ENCODE peak calls at places on chromosomes 11 and 22, in seven cellular contexts. E is Peyer's patch, H is GM12865, C is fibroblast of lung, O is HFFc6, S is GM20000, W is endothelial cell. R is an unnamed sample.

GRCh38 chr11:67405196-67405567 is 1.3 kb downstream of the TBC1D10C start:
- DNase-seq in E (no peak), H (no peak), C (no peak), O (no peak), S (peak), W (no peak), R (no peak)

GRCh38 chr11:126132319-126132718 is 69.7 kb upstream of the CDON start:
- DNase-seq in E (no peak), H (no peak), C (no peak), O (peak), S (no peak), W (no peak), R (no peak)

GRCh38 chr11:124865902-124866851 is 945 bp downstream of the ROBO3 start:
- DNase-seq in E (no peak), H (peak), C (peak), O (no peak), S (peak), W (peak), R (no peak)

GRCh38 chr22:49088801-49089791 is 738.6 kb downstream of the BRD1 start:
- DNase-seq in E (no peak), H (no peak), C (no peak), O (no peak), S (no peak), W (no peak), R (no peak)

GRCh38 chr11:94132152-94132558 is 3.5 kb downstream of the PANX1 start:
- DNase-seq in E (no peak), H (no peak), C (peak), O (peak), S (no peak), W (no peak), R (no peak)

GRCh38 chr22:23909258-23909898 is 15.2 kb downstream of the MIF start:
- DNase-seq in E (no peak), H (no peak), C (peak), O (no peak), S (no peak), W (no peak), R (no peak)

GRCh38 chr22:46262449-46263207 is 515 bp downstream of the PKDREJ start:
- DNase-seq in E (peak), H (no peak), C (peak), O (no peak), S (peak), W (peak), R (no peak)

GRCh38 chr22:44519895-44520294 is 21.9 kb upstream of the RTL6 start:
- DNase-seq in E (no peak), H (no peak), C (no peak), O (no peak), S (no peak), W (no peak), R (no peak)

GRCh38 chr11:2521081-2521480 is 76.3 kb downstream of the KCNQ1 start:
- DNase-seq in E (no peak), H (no peak), C (no peak), O (no peak), S (no peak), W (peak), R (no peak)

GRCh38 chr22:46958191-46958590 is 195.7 kb downstream of the TBC1D22A start:
- DNase-seq in E (no peak), H (no peak), C (no peak), O (no peak), S (no peak), W (no peak), R (no peak)

GRCh38 chr11:100512475-100512874 is 174.6 kb upstream of the ARHGAP42 start:
- DNase-seq in E (no peak), H (no peak), C (peak), O (no peak), S (no peak), W (no peak), R (no peak)

GRCh38 chr11:571802-572185 is 4.5 kb upstream of the PHRF1 start:
- DNase-seq in E (no peak), H (no peak), C (no peak), O (no peak), S (no peak), W (no peak), R (no peak)

GRCh38 chr11:22169833-22170232 is 23.1 kb upstream of the ANO5 start:
- DNase-seq in E (no peak), H (no peak), C (no peak), O (no peak), S (no peak), W (no peak), R (no peak)

GRCh38 chr11:7501251-7501650 is 12.5 kb upstream of the PPFIBP2 start:
- DNase-seq in E (no peak), H (no peak), C (no peak), O (no peak), S (no peak), W (no peak), R (no peak)

GRCh38 chr22:45072322-45072903 is 62.6 kb upstream of the PHF21B start:
- DNase-seq in E (no peak), H (no peak), C (peak), O (peak), S (no peak), W (no peak), R (no peak)

GRCh38 chr11:127816959-127817358 is 770.4 kb downstream of the ETS1 start:
- DNase-seq in E (no peak), H (no peak), C (no peak), O (no peak), S (no peak), W (no peak), R (no peak)

GRCh38 chr11:66454253-66454652 is 12.5 kb upstream of the PELI3 start:
- DNase-seq in E (no peak), H (no peak), C (no peak), O (no peak), S (no peak), W (no peak), R (no peak)

GRCh38 chr11:60951909-60952741 is at the start of gene SLC15A3:
- DNase-seq in E (peak), H (peak), C (peak), O (no peak), S (peak), W (no peak), R (no peak)

GRCh38 chr22:36546092-36546804 is 17.3 kb upstream of the EIF3D start:
- DNase-seq in E (no peak), H (peak), C (peak), O (peak), S (peak), W (peak), R (no peak)

GRCh38 chr11:110896358-110896757 is 184.1 kb upstream of the ARHGAP20 start:
- DNase-seq in E (no peak), H (no peak), C (peak), O (peak), S (no peak), W (no peak), R (peak)

GRCh38 chr11:75022289-75022688 is 33.6 kb downstream of the NEU3 start:
- DNase-seq in E (no peak), H (no peak), C (no peak), O (no peak), S (no peak), W (no peak), R (no peak)

GRCh38 chr22:39251762-39252460 is 7.1 kb upstream of the PDGFB start:
- DNase-seq in E (no peak), H (no peak), C (no peak), O (no peak), S (no peak), W (no peak), R (no peak)

GRCh38 chr11:371051-371450 is 1.8 kb downstream of the B4GALNT4 start:
- DNase-seq in E (no peak), H (no peak), C (no peak), O (no peak), S (no peak), W (no peak), R (no peak)

GRCh38 chr11:69721745-69722144 is 17.9 kb upstream of the FGF19 start:
- DNase-seq in E (no peak), H (no peak), C (no peak), O (no peak), S (no peak), W (no peak), R (no peak)
- TF ChIP-seq CTCF in E (peak), H (no peak), C (peak), O (peak), S (no peak), W (no peak), R (peak)

DNA sequence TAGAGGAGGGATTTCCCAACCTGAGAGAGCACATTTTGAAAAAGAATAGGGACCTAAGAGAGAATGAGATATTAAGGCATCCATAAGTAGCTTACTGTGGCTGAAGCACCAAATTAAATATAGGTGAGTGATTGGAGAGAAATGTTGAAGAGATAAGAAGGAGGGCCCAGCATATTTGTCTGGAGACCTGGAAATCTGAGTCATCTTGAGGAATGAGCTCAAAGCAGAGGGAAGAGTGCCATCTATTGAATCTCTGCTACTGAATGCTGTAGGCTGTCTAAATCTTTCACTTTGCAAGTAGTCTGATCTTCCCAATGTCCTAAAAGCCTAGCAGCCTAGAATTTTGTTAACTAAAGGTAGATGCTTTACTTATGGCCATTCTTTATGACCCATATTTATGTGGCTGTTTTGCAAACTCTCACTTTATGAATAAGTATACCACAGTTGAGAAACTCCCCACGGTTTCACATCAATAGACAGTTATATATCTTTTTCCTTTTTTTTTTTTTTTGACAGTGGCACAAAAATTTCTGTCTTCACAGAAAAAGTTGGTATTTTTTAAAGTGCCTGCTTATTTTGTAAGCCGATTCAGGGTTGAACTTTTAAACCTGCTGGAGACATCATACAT is 2093.5 kb downstream of the LRRC4C start:
- DNase-seq in E (no peak), H (no peak), C (peak), O (peak), S (no peak), W (no peak), R (no peak)
- TF ChIP-seq CTCF in E (peak), H (no peak), C (no peak), O (peak), S (no peak), W (no peak), R (no peak)

DNA sequence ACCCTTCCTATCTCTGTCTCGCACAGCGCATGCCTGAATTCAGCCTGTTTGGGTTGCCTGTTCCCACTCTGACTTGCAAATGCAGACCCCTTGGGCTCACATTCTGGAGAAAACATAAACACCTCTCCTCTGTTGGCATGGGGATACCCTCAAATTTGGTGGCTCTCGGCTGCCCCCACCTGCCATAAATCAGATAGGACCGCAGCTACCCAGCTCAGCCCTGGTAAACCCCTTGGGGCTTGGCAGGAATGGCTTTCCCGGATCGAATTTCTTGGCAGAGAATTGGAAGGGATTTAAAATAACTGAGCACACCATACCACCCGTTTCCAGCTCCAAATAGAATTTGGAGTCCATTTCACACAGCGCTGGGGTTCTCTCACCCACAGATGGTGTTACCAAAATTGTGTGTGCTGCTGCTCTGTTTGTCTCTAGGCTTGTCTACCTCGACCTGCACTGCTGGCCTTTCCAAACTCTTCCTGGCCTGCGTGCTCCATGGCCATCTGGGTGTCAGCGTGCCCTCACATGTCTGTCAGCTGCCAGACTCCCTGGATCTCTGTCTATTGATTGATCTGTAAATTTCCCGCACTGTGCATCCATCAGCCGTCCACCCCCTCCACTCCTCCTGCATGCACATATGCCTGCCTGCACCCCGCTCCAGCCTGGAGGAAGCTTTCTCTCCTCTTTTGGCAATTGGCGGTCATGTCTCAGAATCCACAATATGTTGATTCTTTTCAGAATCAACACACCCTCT is 134.0 kb downstream of the NTM start:
- DNase-seq in E (no peak), H (no peak), C (no peak), O (no peak), S (no peak), W (peak), R (no peak)
- TF ChIP-seq CTCF in E (peak), H (no peak), C (no peak), O (peak), S (no peak), W (no peak), R (no peak)

GRCh38 chr11:65423516-65424199 is 1.1 kb downstream of the NEAT1 start:
- DNase-seq in E (no peak), H (peak), C (peak), O (peak), S (no peak), W (no peak), R (peak)

GRCh38 chr11:65424200-65425104 is 1.9 kb downstream of the NEAT1 start:
- DNase-seq in E (no peak), H (peak), C (peak), O (peak), S (no peak), W (no peak), R (peak)

GRCh38 chr11:65425971-65426838 is 3.6 kb downstream of the NEAT1 start:
- DNase-seq in E (peak), H (peak), C (peak), O (peak), S (peak), W (no peak), R (peak)

GRCh38 chr11:65426839-65427690 is 4.5 kb downstream of the NEAT1 start:
- DNase-seq in E (peak), H (peak), C (peak), O (peak), S (no peak), W (no peak), R (peak)

DNA sequence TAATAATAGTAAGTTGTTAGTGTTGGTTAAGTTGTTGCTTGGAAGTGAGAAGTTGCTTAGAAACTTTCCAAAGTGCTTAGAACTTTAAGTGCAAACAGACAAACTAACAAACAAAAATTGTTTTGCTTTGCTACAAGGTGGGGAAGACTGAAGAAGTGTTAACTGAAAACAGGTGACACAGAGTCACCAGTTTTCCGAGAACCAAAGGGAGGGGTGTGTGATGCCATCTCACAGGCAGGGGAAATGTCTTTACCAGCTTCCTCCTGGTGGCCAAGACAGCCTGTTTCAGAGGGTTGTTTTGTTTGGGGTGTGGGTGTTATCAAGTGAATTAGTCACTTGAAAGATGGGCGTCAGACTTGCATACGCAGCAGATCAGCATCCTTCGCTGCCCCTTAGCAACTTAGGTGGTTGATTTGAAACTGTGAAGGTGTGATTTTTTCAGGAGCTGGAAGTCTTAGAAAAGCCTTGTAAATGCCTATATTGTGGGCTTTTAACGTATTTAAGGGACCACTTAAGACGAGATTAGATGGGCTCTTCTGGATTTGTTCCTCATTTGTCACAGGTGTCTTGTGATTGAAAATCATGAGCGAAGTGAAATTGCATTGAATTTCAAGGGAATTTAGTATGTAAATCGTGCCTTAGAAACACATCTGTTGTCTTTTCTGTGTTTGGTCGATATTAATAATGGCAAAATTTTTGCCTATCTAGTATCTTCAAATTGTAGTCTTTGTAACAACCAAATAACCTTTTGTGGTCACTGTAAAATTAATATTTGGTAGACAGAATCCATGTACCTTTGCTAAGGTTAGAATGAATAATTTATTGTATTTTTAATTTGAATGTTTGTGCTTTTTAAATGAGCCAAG is 2.7 kb downstream of the NEAT1 start:
- DNase-seq in E (peak), H (peak), C (peak), O (peak), S (peak), W (no peak), R (peak)
- TF ChIP-seq CTCF in E (peak), H (no peak), C (peak), O (peak), S (no peak), W (no peak), R (peak)

GRCh38 chr11:78910322-78910721 is 335.7 kb upstream of the NARS2 start:
- DNase-seq in E (no peak), H (no peak), C (no peak), O (no peak), S (no peak), W (no peak), R (no peak)
- TF ChIP-seq CTCF in E (no peak), H (no peak), C (no peak), O (no peak), S (no peak), W (no peak), R (no peak)

GRCh38 chr22:30866811-30867271 is 101.7 kb downstream of the MORC2 start:
- DNase-seq in E (no peak), H (peak), C (no peak), O (no peak), S (no peak), W (no peak), R (no peak)
- TF ChIP-seq CTCF in E (no peak), H (no peak), C (no peak), O (peak), S (peak), W (no peak), R (no peak)

DNA sequence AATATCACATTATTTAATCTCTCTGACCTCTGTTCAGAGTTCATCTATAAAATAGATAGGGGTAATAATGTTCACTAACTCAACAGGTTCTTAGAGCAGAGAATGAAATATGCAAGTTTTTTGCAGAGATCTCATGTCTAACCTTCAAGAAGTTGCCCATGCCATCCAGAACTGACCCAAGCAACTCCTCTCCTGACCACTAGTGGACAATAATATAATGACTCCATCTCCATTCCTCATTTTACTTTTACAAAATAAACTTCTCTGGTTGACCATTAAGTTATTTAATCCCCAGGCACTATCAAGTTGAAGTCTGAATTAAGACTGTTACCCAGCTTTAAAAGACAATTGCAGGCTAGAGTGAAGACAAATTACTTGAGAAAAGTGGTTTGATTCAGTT is 382.6 kb downstream of the KCNA4 start:
- DNase-seq in E (no peak), H (no peak), C (no peak), O (no peak), S (no peak), W (no peak), R (no peak)
- TF ChIP-seq CTCF in E (no peak), H (no peak), C (no peak), O (no peak), S (no peak), W (peak), R (no peak)

GRCh38 chr11:113272927-113273615 is 41.3 kb upstream of the TTC12 start:
- DNase-seq in E (no peak), H (no peak), C (no peak), O (no peak), S (no peak), W (no peak), R (no peak)

GRCh38 chr11:113275602-113276001 is 38.8 kb upstream of the TTC12 start:
- DNase-seq in E (no peak), H (no peak), C (no peak), O (no peak), S (no peak), W (no peak), R (no peak)

GRCh38 chr11:113274708-113275582 is 39.4 kb upstream of the TTC12 start:
- DNase-seq in E (no peak), H (no peak), C (no peak), O (no peak), S (no peak), W (peak), R (no peak)

GRCh38 chr11:113272281-113272680 is 42.1 kb upstream of the TTC12 start:
- DNase-seq in E (no peak), H (no peak), C (no peak), O (no peak), S (no peak), W (no peak), R (no peak)

GRCh38 chr11:113273720-113274119 is 40.7 kb upstream of the TTC12 start:
- DNase-seq in E (no peak), H (no peak), C (no peak), O (no peak), S (no peak), W (no peak), R (no peak)
- TF ChIP-seq CTCF in E (no peak), H (no peak), C (no peak), O (no peak), S (no peak), W (no peak), R (no peak)